ENCODE peak calls at places on chromosomes 16 and 17, in four cellular contexts. One of them, this sample, is unnamed.

GRCh38 chr16:84460406-84461028 is 43.9 kb downstream of the MEAK7 start:
- DNase-seq in fibroblast of mammary gland: no peak
- DNase-seq in stomach: no peak
- DNase-seq in hepatocyte: no peak
- DNase-seq in this sample: no peak

GRCh38 chr17:2905269-2905668 is 109.0 kb downstream of the RAP1GAP2 start:
- DNase-seq in fibroblast of mammary gland: no peak
- DNase-seq in stomach: no peak
- DNase-seq in hepatocyte: no peak
- DNase-seq in this sample: no peak

GRCh38 chr16:87970206-87970605 is 19.0 kb downstream of the BANP start:
- DNase-seq in fibroblast of mammary gland: peak; percentile 64
- DNase-seq in stomach: no peak
- DNase-seq in hepatocyte: no peak
- DNase-seq in this sample: peak; percentile 62

GRCh38 chr16:78884199-78884598 is 716.3 kb downstream of the MAF start:
- DNase-seq in fibroblast of mammary gland: no peak
- DNase-seq in stomach: no peak
- DNase-seq in hepatocyte: no peak
- DNase-seq in this sample: no peak

GRCh38 chr17:43855061-43855460 is 8.1 kb downstream of the CD300LG start:
- DNase-seq in fibroblast of mammary gland: no peak
- DNase-seq in stomach: no peak
- DNase-seq in hepatocyte: no peak
- DNase-seq in this sample: no peak

GRCh38 chr17:41734139-41734948 is at the start of gene HAP1:
- DNase-seq in fibroblast of mammary gland: no peak
- DNase-seq in stomach: peak; percentile 27
- DNase-seq in hepatocyte: peak; percentile 43
- DNase-seq in this sample: peak; percentile 41

GRCh38 chr16:29862383-29862883 is 593 bp downstream of the CDIPT start:
- DNase-seq in fibroblast of mammary gland: no peak
- DNase-seq in stomach: peak; percentile 34
- DNase-seq in hepatocyte: peak; percentile 52
- DNase-seq in this sample: peak; percentile 21

GRCh38 chr17:57004944-57005579 is 27.1 kb downstream of the SCPEP1 start:
- DNase-seq in fibroblast of mammary gland: no peak
- DNase-seq in stomach: peak; percentile 30
- DNase-seq in hepatocyte: no peak
- DNase-seq in this sample: no peak

GRCh38 chr17:29194669-29195068 is 14.5 kb upstream of the MYO18A start:
- DNase-seq in fibroblast of mammary gland: no peak
- DNase-seq in stomach: no peak
- DNase-seq in hepatocyte: no peak
- DNase-seq in this sample: no peak

GRCh38 chr16:4935231-4935855 is 1.6 kb downstream of the PPL start:
- DNase-seq in fibroblast of mammary gland: peak; percentile 90
- DNase-seq in stomach: peak; percentile 83
- DNase-seq in hepatocyte: peak; percentile 61
- DNase-seq in this sample: peak; percentile 83

GRCh38 chr16:83296505-83296904 is 511.3 kb upstream of the HSBP1 start:
- DNase-seq in fibroblast of mammary gland: peak; percentile 1
- DNase-seq in stomach: no peak
- DNase-seq in hepatocyte: no peak
- DNase-seq in this sample: peak; percentile 5

GRCh38 chr17:197352-197751 is 15.9 kb upstream of the DOC2B start:
- DNase-seq in fibroblast of mammary gland: no peak
- DNase-seq in stomach: no peak
- DNase-seq in hepatocyte: no peak
- DNase-seq in this sample: no peak

GRCh38 chr17:39695089-39695474 is 4.8 kb upstream of the ERBB2 start:
- DNase-seq in fibroblast of mammary gland: no peak
- DNase-seq in stomach: no peak
- DNase-seq in hepatocyte: no peak
- DNase-seq in this sample: no peak

GRCh38 chr16:76108460-76108859 is 168.7 kb upstream of the CNTNAP4 start:
- DNase-seq in fibroblast of mammary gland: no peak
- DNase-seq in stomach: no peak
- DNase-seq in hepatocyte: no peak
- DNase-seq in this sample: no peak

GRCh38 chr16:66662445-66663194 is 33.9 kb downstream of the CMTM4 start:
- DNase-seq in fibroblast of mammary gland: peak; percentile 63
- DNase-seq in stomach: no peak
- DNase-seq in hepatocyte: peak; percentile 20
- DNase-seq in this sample: peak; percentile 45

GRCh38 chr17:72117748-72118587 is 2.9 kb upstream of the SOX9 start:
- DNase-seq in fibroblast of mammary gland: no peak
- DNase-seq in stomach: no peak
- DNase-seq in hepatocyte: no peak
- DNase-seq in this sample: no peak

GRCh38 chr17:57536289-57536688 is 208.8 kb downstream of the CCDC182 start:
- DNase-seq in fibroblast of mammary gland: no peak
- DNase-seq in stomach: no peak
- DNase-seq in hepatocyte: no peak
- DNase-seq in this sample: no peak

GRCh38 chr17:31134526-31134925 is 39.7 kb downstream of the NF1 start:
- DNase-seq in fibroblast of mammary gland: peak; percentile 69
- DNase-seq in stomach: no peak
- DNase-seq in hepatocyte: no peak
- DNase-seq in this sample: no peak

GRCh38 chr16:23469814-23470213 is 16.8 kb upstream of the COG7 start:
- DNase-seq in fibroblast of mammary gland: peak; percentile 50
- DNase-seq in stomach: no peak
- DNase-seq in hepatocyte: no peak
- DNase-seq in this sample: peak; percentile 29

GRCh38 chr17:71484546-71484945 is 636.3 kb upstream of the SOX9 start:
- DNase-seq in fibroblast of mammary gland: no peak
- DNase-seq in stomach: no peak
- DNase-seq in hepatocyte: no peak
- DNase-seq in this sample: no peak

GRCh38 chr17:7015587-7016020 is 3.2 kb downstream of the RNASEK start:
- DNase-seq in fibroblast of mammary gland: no peak
- DNase-seq in stomach: no peak
- DNase-seq in hepatocyte: no peak
- DNase-seq in this sample: no peak

GRCh38 chr16:78918805-78919204 is 681.7 kb downstream of the MAF start:
- DNase-seq in fibroblast of mammary gland: no peak
- DNase-seq in stomach: no peak
- DNase-seq in hepatocyte: no peak
- DNase-seq in this sample: no peak

GRCh38 chr17:66548659-66549311 is 246.4 kb downstream of the PRKCA start:
- DNase-seq in fibroblast of mammary gland: peak; percentile 46
- DNase-seq in stomach: no peak
- DNase-seq in hepatocyte: no peak
- DNase-seq in this sample: peak; percentile 60

GRCh38 chr17:38572665-38573365 is 32.9 kb downstream of the SRCIN1 start:
- DNase-seq in fibroblast of mammary gland: no peak
- DNase-seq in stomach: peak; percentile 34
- DNase-seq in hepatocyte: peak; percentile 72
- DNase-seq in this sample: no peak
- H3K4me3 ChIP-seq in fibroblast of mammary gland: no peak overlapping the region
- H3K4me3 ChIP-seq in stomach: peak overlapping the region; percentile 36
- H3K4me3 ChIP-seq in hepatocyte: peak overlapping the region; percentile 29
- H3K4me3 ChIP-seq in this sample: no peak overlapping the region

DNA sequence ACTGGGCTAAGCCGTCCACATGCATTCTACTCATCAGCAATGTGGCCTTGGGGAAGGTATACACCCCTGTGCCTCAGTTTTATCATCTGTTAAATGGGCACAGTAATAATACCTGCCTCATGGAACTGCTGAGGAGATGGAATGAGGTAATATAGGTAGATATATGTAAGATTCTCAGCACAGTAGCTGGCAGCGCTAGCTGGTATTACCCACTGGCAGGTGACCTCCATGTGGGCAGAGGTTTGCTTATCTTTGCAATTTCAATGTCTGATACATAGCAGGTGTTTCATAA is 1.2 kb upstream of the SGCA start:
- DNase-seq in fibroblast of mammary gland: no peak
- DNase-seq in stomach: no peak
- DNase-seq in hepatocyte: no peak
- DNase-seq in this sample: no peak
- TF ChIP-seq CTCF in fibroblast of mammary gland: no peak
- TF ChIP-seq CTCF in stomach: no peak
- TF ChIP-seq CTCF in hepatocyte: no peak
- TF ChIP-seq CTCF in this sample: no peak

DNA sequence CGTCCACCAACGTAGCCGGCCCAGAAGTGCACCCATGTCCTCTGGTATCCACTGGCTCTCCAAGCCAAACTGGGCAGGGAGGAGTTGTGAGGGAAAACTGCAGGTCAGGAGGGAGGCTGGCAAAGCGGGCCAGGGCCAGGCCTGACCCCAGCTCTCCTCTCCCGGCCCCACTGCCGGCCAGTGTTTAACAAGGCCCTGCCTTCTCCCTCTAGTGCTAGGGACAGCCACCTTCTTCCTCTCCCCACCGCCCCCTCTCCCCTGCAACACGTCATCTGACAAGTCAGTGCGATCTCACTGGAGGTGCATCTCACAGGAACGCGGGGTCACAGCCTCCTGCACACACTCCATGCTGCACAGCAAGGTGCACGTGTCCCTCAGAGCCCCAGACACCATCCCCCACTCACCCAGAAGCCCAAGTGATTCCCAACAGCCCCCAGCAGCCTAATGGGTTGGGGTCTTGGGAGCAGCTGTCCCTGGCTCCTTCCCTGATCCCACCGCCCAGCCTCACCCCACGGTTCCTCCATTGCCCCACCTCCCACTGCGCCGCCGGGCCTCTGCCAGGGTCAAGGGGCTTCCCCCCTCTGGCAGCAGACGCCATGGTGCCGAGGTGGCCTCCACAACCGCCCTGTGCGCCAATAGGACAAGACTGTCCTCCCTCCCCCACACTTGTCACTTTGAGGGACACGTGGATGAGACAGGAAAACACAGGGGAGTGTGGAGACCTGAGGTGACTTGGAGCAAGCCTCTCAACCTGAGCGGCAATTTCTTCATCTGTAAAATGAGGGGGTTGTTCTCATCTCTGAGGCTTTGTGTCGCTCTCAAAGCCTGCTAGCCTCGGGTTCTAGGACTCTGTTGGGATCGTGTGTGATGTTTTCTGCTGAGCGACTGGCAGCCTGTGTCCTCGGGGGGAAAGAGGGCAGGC is 1.1 kb upstream of the ACE start:
- DNase-seq in fibroblast of mammary gland: no peak
- DNase-seq in stomach: no peak
- DNase-seq in hepatocyte: no peak
- DNase-seq in this sample: no peak
- H3K4me3 ChIP-seq in fibroblast of mammary gland: no peak overlapping the region
- H3K4me3 ChIP-seq in stomach: peak overlapping the region; percentile 66
- H3K4me3 ChIP-seq in hepatocyte: no peak overlapping the region
- H3K4me3 ChIP-seq in this sample: no peak overlapping the region

GRCh38 chr17:79974786-79975497 is 60.7 kb downstream of the TBC1D16 start:
- DNase-seq in fibroblast of mammary gland: no peak
- DNase-seq in stomach: peak; percentile 71
- DNase-seq in hepatocyte: no peak
- DNase-seq in this sample: no peak
- TF ChIP-seq CTCF in fibroblast of mammary gland: peak; percentile 6
- TF ChIP-seq CTCF in stomach: peak; percentile 25
- TF ChIP-seq CTCF in hepatocyte: peak; percentile 3
- TF ChIP-seq CTCF in this sample: peak; percentile 27

GRCh38 chr17:77325537-77325825 is 184.7 kb downstream of the SEC14L1 start:
- DNase-seq in fibroblast of mammary gland: no peak
- DNase-seq in stomach: no peak
- DNase-seq in hepatocyte: no peak
- DNase-seq in this sample: no peak

GRCh38 chr17:77323413-77324171 is 182.8 kb downstream of the SEC14L1 start:
- DNase-seq in fibroblast of mammary gland: peak; percentile 79
- DNase-seq in stomach: peak; percentile 38
- DNase-seq in hepatocyte: peak; percentile 68
- DNase-seq in this sample: peak; percentile 87

GRCh38 chr17:77322534-77323412 is 182.0 kb downstream of the SEC14L1 start:
- DNase-seq in fibroblast of mammary gland: peak; percentile 99
- DNase-seq in stomach: peak; percentile 76
- DNase-seq in hepatocyte: peak; percentile 95
- DNase-seq in this sample: peak; percentile 100

GRCh38 chr17:77325826-77326581 is 185.2 kb downstream of the SEC14L1 start:
- DNase-seq in fibroblast of mammary gland: peak; percentile 47
- DNase-seq in stomach: peak; percentile 25
- DNase-seq in hepatocyte: peak; percentile 9
- DNase-seq in this sample: peak; percentile 67

GRCh38 chr17:77324227-77324626 is 183.5 kb downstream of the SEC14L1 start:
- DNase-seq in fibroblast of mammary gland: no peak
- DNase-seq in stomach: peak; percentile 21
- DNase-seq in hepatocyte: no peak
- DNase-seq in this sample: no peak
- H3K4me3 ChIP-seq in fibroblast of mammary gland: peak overlapping the region; percentile 45
- H3K4me3 ChIP-seq in stomach: no peak overlapping the region
- H3K4me3 ChIP-seq in hepatocyte: no peak overlapping the region
- H3K4me3 ChIP-seq in this sample: peak overlapping the region; percentile 84

GRCh38 chr17:53150101-53150698 is 672.5 kb upstream of the KIF2B start:
- DNase-seq in fibroblast of mammary gland: no peak
- DNase-seq in stomach: no peak
- DNase-seq in hepatocyte: peak; percentile 43
- DNase-seq in this sample: no peak
- TF ChIP-seq CTCF in fibroblast of mammary gland: no peak
- TF ChIP-seq CTCF in stomach: no peak
- TF ChIP-seq CTCF in hepatocyte: peak; percentile 55
- TF ChIP-seq CTCF in this sample: no peak

GRCh38 chr17:20825539-20825938 is 217.3 kb downstream of the USP22 start:
- DNase-seq in fibroblast of mammary gland: no peak
- DNase-seq in stomach: no peak
- DNase-seq in hepatocyte: no peak
- DNase-seq in this sample: peak; percentile 5
- H3K4me3 ChIP-seq in fibroblast of mammary gland: no peak overlapping the region
- H3K4me3 ChIP-seq in stomach: no peak overlapping the region
- H3K4me3 ChIP-seq in hepatocyte: no peak overlapping the region
- H3K4me3 ChIP-seq in this sample: no peak overlapping the region

GRCh38 chr16:50669741-50670140 is 11.4 kb downstream of the SNX20 start:
- DNase-seq in fibroblast of mammary gland: no peak
- DNase-seq in stomach: no peak
- DNase-seq in hepatocyte: no peak
- DNase-seq in this sample: no peak

GRCh38 chr16:50668368-50669008 is 12.6 kb downstream of the SNX20 start:
- DNase-seq in fibroblast of mammary gland: no peak
- DNase-seq in stomach: peak; percentile 56
- DNase-seq in hepatocyte: no peak
- DNase-seq in this sample: no peak

GRCh38 chr16:50665128-50665878 is 15.8 kb downstream of the SNX20 start:
- DNase-seq in fibroblast of mammary gland: peak; percentile 64
- DNase-seq in stomach: peak; percentile 87
- DNase-seq in hepatocyte: peak; percentile 88
- DNase-seq in this sample: peak; percentile 68

GRCh38 chr16:50666658-50667496 is 14.2 kb downstream of the SNX20 start:
- DNase-seq in fibroblast of mammary gland: no peak
- DNase-seq in stomach: no peak
- DNase-seq in hepatocyte: no peak
- DNase-seq in this sample: no peak

GRCh38 chr16:50667497-50668367 is 13.4 kb downstream of the SNX20 start:
- DNase-seq in fibroblast of mammary gland: no peak
- DNase-seq in stomach: no peak
- DNase-seq in hepatocyte: no peak
- DNase-seq in this sample: no peak
- TF ChIP-seq CTCF in fibroblast of mammary gland: no peak
- TF ChIP-seq CTCF in stomach: no peak
- TF ChIP-seq CTCF in hepatocyte: peak; percentile 5
- TF ChIP-seq CTCF in this sample: no peak

This sample was measured in fibroblast of villous mesenchyme.